ENCODE peak calls at places on chromosome 11, in four cellular contexts. C is neural crest cell; E is astrocyte of the spinal cord; W is activated naive CD4-positive, alpha-beta T cell treated with anti-CD3 and anti-CD28 coated beads for 36 hours. P is an unnamed sample.

GRCh38 chr11:130006929-130007328 is 4.3 kb upstream of the PRDM10 start:
- DNase-seq in C (no peak), E (no peak), W (no peak), P (no peak)

GRCh38 chr11:130469181-130469580 is 20.7 kb downstream of the ADAMTS15 start:
- DNase-seq in W (no peak), E (no peak), C (no peak), P (no peak)

GRCh38 chr11:113114452-113115027 is 153.3 kb downstream of the NCAM1 start:
- DNase-seq in E (peak; percentile 64), C (peak; percentile 28), W (peak; percentile 17), P (peak; percentile 20)

GRCh38 chr11:107538821-107539220 is 26.7 kb downstream of the ALKBH8 start:
- DNase-seq in E (no peak), W (no peak), C (no peak), P (no peak)

GRCh38 chr11:13076961-13077360 is 67.8 kb downstream of the RASSF10 start:
- DNase-seq in E (no peak), W (no peak), C (no peak), P (no peak)

GRCh38 chr11:65793144-65793581 is 6.3 kb downstream of the OVOL1 start:
- DNase-seq in E (no peak), C (no peak), W (no peak), P (no peak)

GRCh38 chr11:61505640-61506155 is 2.9 kb upstream of the LRRC10B start:
- DNase-seq in E (no peak), W (no peak), C (no peak), P (no peak)

GRCh38 chr11:87114093-87114492 is 76.4 kb downstream of the TMEM135 start:
- DNase-seq in W (no peak), E (peak; percentile 14), C (no peak), P (peak; percentile 23)

GRCh38 chr11:67271548-67272284 is 5.4 kb downstream of the GRK2 start:
- DNase-seq in E (no peak), C (no peak), W (peak; percentile 89), P (no peak)

GRCh38 chr11:7116370-7116769 is 27.6 kb downstream of the RBMXL2 start:
- DNase-seq in W (no peak), E (no peak), C (no peak), P (no peak)